ENCODE peak calls at places on chromosomes 16 and 17, in seven cellular contexts. D, V, P, Z, N, T and L are unnamed samples.

GRCh38 chr16:78503501-78504110 is 404.2 kb downstream of the WWOX start:
- DNase-seq in D (peak), V (peak), P (peak), Z (no peak), N (peak), T (peak), L (no peak)

GRCh38 chr17:6421700-6422604 is 13.0 kb downstream of the AIPL1 start:
- DNase-seq in D (peak), V (peak), P (peak), Z (peak), N (peak), T (peak), L (peak)

GRCh38 chr17:39118674-39119419 is 32.6 kb downstream of the PLXDC1 start:
- DNase-seq in D (no peak), V (no peak), P (no peak), Z (no peak), N (no peak), T (no peak), L (no peak)

GRCh38 chr16:60217787-60218186 is 1483.7 kb upstream of the GOT2 start:
- DNase-seq in D (no peak), V (no peak), P (no peak), Z (no peak), N (no peak), T (no peak), L (no peak)

GRCh38 chr16:15757630-15758251 is 99.1 kb downstream of the MYH11 start:
- DNase-seq in D (no peak), V (no peak), P (no peak), Z (no peak), N (no peak), T (no peak), L (no peak)

GRCh38 chr17:21358682-21359482 is 17.3 kb upstream of the KCNJ12 start:
- DNase-seq in D (no peak), V (no peak), P (no peak), Z (no peak), N (no peak), T (peak), L (no peak)

GRCh38 chr17:7204828-7205461 is 14.7 kb downstream of the DLG4 start:
- DNase-seq in D (peak), V (peak), P (peak), Z (peak), N (peak), T (peak), L (peak)

GRCh38 chr17:4161179-4161559 is 18.2 kb downstream of the CYB5D2 start:
- DNase-seq in D (no peak), V (peak), P (no peak), Z (no peak), N (peak), T (peak), L (no peak)

GRCh38 chr17:67639555-67639954 is 78.2 kb upstream of the NOL11 start:
- DNase-seq in D (no peak), V (no peak), P (no peak), Z (no peak), N (no peak), T (no peak), L (no peak)

GRCh38 chr16:88013091-88013609 is 61.9 kb downstream of the BANP start:
- DNase-seq in D (no peak), V (peak), P (no peak), Z (no peak), N (no peak), T (no peak), L (no peak)

GRCh38 chr17:2792541-2793169 is 3.6 kb upstream of the RAP1GAP2 start:
- DNase-seq in D (no peak), V (no peak), P (no peak), Z (no peak), N (no peak), T (no peak), L (no peak)

GRCh38 chr17:859461-860195 is 77.5 kb downstream of the MRM3 start:
- DNase-seq in D (no peak), V (peak), P (no peak), Z (no peak), N (peak), T (no peak), L (no peak)

GRCh38 chr16:89471225-89471624 is 19.1 kb downstream of the ANKRD11 start:
- DNase-seq in D (no peak), V (peak), P (no peak), Z (no peak), N (no peak), T (peak), L (no peak)

GRCh38 chr17:46771601-46772012 is 46.9 kb downstream of the WNT3 start:
- DNase-seq in D (no peak), V (no peak), P (peak), Z (no peak), N (no peak), T (peak), L (no peak)

GRCh38 chr16:17241264-17241835 is 229.4 kb downstream of the XYLT1 start:
- DNase-seq in D (no peak), V (no peak), P (no peak), Z (no peak), N (no peak), T (peak), L (no peak)

GRCh38 chr17:78974635-78975591 is 4.8 kb downstream of the LGALS3BP start:
- DNase-seq in D (no peak), V (peak), P (peak), Z (no peak), N (peak), T (peak), L (no peak)

GRCh38 chr17:2796164-2797140 is at the start of gene RAP1GAP2:
- DNase-seq in D (no peak), V (no peak), P (peak), Z (no peak), N (no peak), T (no peak), L (no peak)

GRCh38 chr16:21302454-21302853 is 24.4 kb upstream of the CRYM start:
- DNase-seq in D (no peak), V (no peak), P (no peak), Z (no peak), N (no peak), T (peak), L (no peak)

GRCh38 chr16:18933501-18933900 is 7.3 kb upstream of the SMG1 start:
- DNase-seq in D (no peak), V (no peak), P (no peak), Z (no peak), N (no peak), T (no peak), L (no peak)

GRCh38 chr17:41437769-41438168 is 3.0 kb downstream of the KRT38 start:
- DNase-seq in D (no peak), V (no peak), P (no peak), Z (no peak), N (no peak), T (no peak), L (no peak)

GRCh38 chr17:40173091-40173777 is 4.0 kb upstream of the RAPGEFL1 start:
- DNase-seq in D (no peak), V (no peak), P (no peak), Z (no peak), N (no peak), T (no peak), L (no peak)

GRCh38 chr17:35166526-35166925 is 18.9 kb downstream of the UNC45B start:
- DNase-seq in D (no peak), V (no peak), P (no peak), Z (no peak), N (no peak), T (no peak), L (no peak)

GRCh38 chr17:2337152-2337810 is at the start of gene SGSM2:
- DNase-seq in D (peak), V (no peak), P (peak), Z (peak), N (peak), T (peak), L (peak)

GRCh38 chr16:21199607-21200218 is 11.7 kb downstream of the ZP2 start:
- DNase-seq in D (no peak), V (no peak), P (no peak), Z (no peak), N (no peak), T (no peak), L (no peak)

GRCh38 chr16:65121870-65122723 is at the start of gene CDH11:
- DNase-seq in D (peak), V (peak), P (no peak), Z (peak), N (peak), T (peak), L (peak)

GRCh38 chr16:60419859-60420258 is 1616.4 kb downstream of the CDH8 start:
- DNase-seq in D (no peak), V (no peak), P (no peak), Z (no peak), N (peak), T (no peak), L (no peak)

GRCh38 chr17:41467546-41467945 is 360 bp upstream of the KRT32 start:
- DNase-seq in D (no peak), V (no peak), P (no peak), Z (no peak), N (no peak), T (no peak), L (no peak)

GRCh38 chr16:1933097-1933661 is 9.8 kb downstream of the MSRB1 start:
- DNase-seq in D (no peak), V (no peak), P (peak), Z (no peak), N (no peak), T (no peak), L (no peak)

GRCh38 chr16:58379736-58380135 is 12.5 kb upstream of the GINS3 start:
- DNase-seq in D (no peak), V (no peak), P (no peak), Z (no peak), N (no peak), T (no peak), L (no peak)

GRCh38 chr17:75909812-75910274 is 5.2 kb upstream of the MRPL38 start:
- DNase-seq in D (no peak), V (no peak), P (no peak), Z (no peak), N (peak), T (peak), L (no peak)

DNA sequence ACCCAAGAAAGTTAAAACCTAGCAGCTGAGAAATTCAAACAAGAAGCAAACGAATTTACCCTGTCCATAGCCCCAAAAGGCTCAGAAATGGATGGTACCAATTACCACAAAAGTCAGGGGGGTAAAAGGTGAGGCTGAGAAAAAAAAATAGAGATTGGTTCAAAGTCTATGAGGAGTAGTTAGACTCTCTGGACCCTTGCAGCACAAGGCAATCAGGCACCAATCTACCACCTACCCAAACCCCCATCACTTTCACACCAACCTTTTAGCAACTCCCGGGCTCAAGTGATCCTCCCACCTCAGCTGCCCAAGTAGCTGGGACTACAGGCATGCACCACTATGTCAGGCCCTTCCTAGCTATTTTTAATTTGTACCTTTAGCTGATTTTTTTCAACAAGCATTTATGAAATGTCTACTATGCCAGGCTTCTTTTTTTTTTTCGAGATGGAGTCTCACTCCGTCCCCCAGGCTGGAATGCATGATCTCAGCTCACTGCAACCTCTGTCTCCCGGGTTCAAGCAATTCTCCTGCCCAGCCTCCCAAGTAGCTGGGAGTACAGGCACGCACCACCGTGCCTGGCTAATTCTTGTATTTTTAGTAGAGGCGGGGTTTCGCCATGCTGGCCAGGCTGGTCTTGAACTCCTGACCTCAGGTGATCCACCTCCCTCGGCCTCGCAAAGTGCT is 40.8 kb downstream of the USP32 start:
- DNase-seq in D (no peak), V (no peak), P (no peak), Z (no peak), N (no peak), T (no peak), L (no peak)
- TF ChIP-seq CTCF in D (no peak), V (no peak), P (no peak), Z (no peak), N (no peak), T (no peak), L (no peak)

GRCh38 chr17:59506907-59507726 is 58.3 kb upstream of the DHX40 start:
- DNase-seq in D (no peak), V (peak), P (no peak), Z (no peak), N (no peak), T (peak), L (no peak)

GRCh38 chr17:59503489-59503888 is 61.9 kb upstream of the DHX40 start:
- DNase-seq in D (no peak), V (no peak), P (no peak), Z (no peak), N (no peak), T (no peak), L (peak)

GRCh38 chr17:59502800-59503199 is 62.6 kb upstream of the DHX40 start:
- DNase-seq in D (no peak), V (no peak), P (no peak), Z (no peak), N (no peak), T (no peak), L (no peak)

GRCh38 chr17:59504821-59505220 is 60.6 kb upstream of the DHX40 start:
- DNase-seq in D (no peak), V (no peak), P (no peak), Z (no peak), N (no peak), T (no peak), L (peak)

GRCh38 chr17:59505610-59506276 is 59.7 kb upstream of the DHX40 start:
- DNase-seq in D (no peak), V (no peak), P (no peak), Z (no peak), N (peak), T (peak), L (peak)
- TF ChIP-seq CTCF in D (no peak), V (no peak), P (no peak), Z (no peak), N (no peak), T (no peak), L (no peak)

DNA sequence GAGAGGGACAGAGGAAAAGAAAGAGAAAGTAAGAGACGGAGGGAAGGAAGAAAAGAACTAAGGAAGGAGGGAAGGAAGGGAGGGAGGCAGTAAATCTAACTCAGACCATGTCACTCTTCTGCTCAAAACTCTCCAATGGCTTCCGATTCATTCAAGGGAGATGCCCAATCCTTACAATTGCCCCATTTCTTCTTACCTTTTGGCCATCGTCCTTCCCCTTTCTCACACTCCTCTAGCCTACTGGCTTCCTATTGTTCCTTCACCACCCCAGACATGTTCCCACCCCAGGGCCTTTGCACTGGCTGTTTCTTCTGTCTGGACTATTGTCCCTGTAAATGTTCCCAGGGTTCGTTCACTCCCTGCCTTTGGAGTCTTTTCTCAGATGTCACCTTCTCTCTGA is 72.3 kb downstream of the TOX3 start:
- DNase-seq in D (no peak), V (no peak), P (no peak), Z (no peak), N (no peak), T (no peak), L (no peak)
- TF ChIP-seq CTCF in D (no peak), V (no peak), P (no peak), Z (no peak), N (no peak), T (no peak), L (no peak)

GRCh38 chr16:11327277-11328171 is 17.7 kb upstream of the RMI2 start:
- DNase-seq in D (no peak), V (no peak), P (no peak), Z (no peak), N (no peak), T (peak), L (no peak)

GRCh38 chr16:11329891-11330290 is 15.4 kb upstream of the RMI2 start:
- DNase-seq in D (no peak), V (no peak), P (no peak), Z (no peak), N (no peak), T (no peak), L (no peak)

GRCh38 chr16:11330526-11331237 is 14.6 kb upstream of the RMI2 start:
- DNase-seq in D (no peak), V (no peak), P (no peak), Z (no peak), N (no peak), T (peak), L (no peak)

GRCh38 chr16:11328172-11329079 is 16.8 kb upstream of the RMI2 start:
- DNase-seq in D (peak), V (peak), P (peak), Z (no peak), N (peak), T (peak), L (no peak)

GRCh38 chr16:11329080-11329491 is 16.2 kb upstream of the RMI2 start:
- DNase-seq in D (no peak), V (no peak), P (no peak), Z (no peak), N (no peak), T (peak), L (no peak)
- TF ChIP-seq CTCF in D (no peak), V (no peak), P (no peak), Z (no peak), N (no peak), T (no peak), L (no peak)

DNA sequence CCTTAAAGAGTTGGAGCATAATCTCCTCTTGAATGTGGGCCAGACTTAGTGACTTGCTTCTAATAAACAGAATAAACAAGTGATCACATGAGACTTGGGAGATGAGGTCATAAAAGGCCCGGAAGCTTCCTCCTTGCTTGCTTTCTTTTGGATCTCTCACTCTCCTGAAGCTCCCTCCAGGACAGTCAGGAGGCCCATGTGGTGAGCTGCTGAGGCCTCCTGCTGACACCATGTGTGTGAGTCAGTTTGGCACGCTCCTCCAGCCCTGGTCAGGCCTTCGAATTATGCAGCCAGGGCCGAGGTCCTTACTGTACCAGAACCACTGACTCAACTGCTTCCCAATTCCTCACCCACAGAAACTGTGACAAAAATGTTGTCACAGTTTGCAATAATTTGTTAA is 53.2 kb downstream of the NDEL1 start:
- DNase-seq in D (no peak), V (peak), P (peak), Z (no peak), N (no peak), T (peak), L (no peak)
- TF ChIP-seq CTCF in D (no peak), V (no peak), P (no peak), Z (no peak), N (no peak), T (peak), L (no peak)

GRCh38 chr17:61582593-61582992 is 8.4 kb downstream of the NACA2 start:
- DNase-seq in D (no peak), V (no peak), P (no peak), Z (no peak), N (no peak), T (no peak), L (no peak)

GRCh38 chr17:61584266-61584665 is 6.8 kb downstream of the NACA2 start:
- DNase-seq in D (no peak), V (no peak), P (no peak), Z (no peak), N (no peak), T (no peak), L (no peak)

GRCh38 chr17:61583660-61584264 is 7.3 kb downstream of the NACA2 start:
- DNase-seq in D (no peak), V (no peak), P (no peak), Z (no peak), N (no peak), T (no peak), L (no peak)

GRCh38 chr17:61581611-61582349 is 9.2 kb downstream of the NACA2 start:
- DNase-seq in D (no peak), V (no peak), P (no peak), Z (no peak), N (no peak), T (no peak), L (no peak)

GRCh38 chr17:61583242-61583641 is 7.8 kb downstream of the NACA2 start:
- DNase-seq in D (no peak), V (peak), P (no peak), Z (no peak), N (peak), T (peak), L (no peak)
- TF ChIP-seq CTCF in D (peak), V (peak), P (no peak), Z (no peak), N (peak), T (peak), L (peak)

GRCh38 chr17:44968225-44969143 is at the start of gene C1QL1:
- DNase-seq in D (peak), V (peak), P (peak), Z (peak), N (peak), T (peak), L (peak)
- TF ChIP-seq CTCF in D (peak), V (peak), P (no peak), Z (no peak), N (no peak), T (peak), L (peak)

GRCh38 chr17:54967621-54968258 is 714 bp downstream of the COX11 start:
- DNase-seq in D (no peak), V (peak), P (peak), Z (no peak), N (peak), T (peak), L (no peak)
- TF ChIP-seq CTCF in D (no peak), V (no peak), P (no peak), Z (no peak), N (no peak), T (no peak), L (no peak)